ENCODE peak calls at places on chromosome 19, in seven cellular contexts. N is cardiac muscle cell, R is Calu3, W is cardiac fibroblast, Z is HL-60, O is uterus, H is tibial artery. M is an unnamed sample.

GRCh38 chr19:55147408-55148251 is 1.4 kb downstream of the TNNT1 start:
- DNase-seq in N (no peak), R (no peak), W (no peak), Z (no peak), O (no peak), H (no peak), M (no peak)

GRCh38 chr19:40809358-40810086 is 10.5 kb downstream of the EGLN2 start:
- DNase-seq in N (no peak), R (no peak), W (no peak), Z (no peak), O (peak; percentile 36), H (no peak), M (no peak)

GRCh38 chr19:48053076-48053475 is 9.2 kb upstream of the CABP5 start:
- DNase-seq in N (no peak), R (no peak), W (no peak), Z (no peak), O (no peak), H (no peak), M (no peak)

GRCh38 chr19:19488875-19489690 is 26.3 kb downstream of the TSSK6 start:
- DNase-seq in N (peak; percentile 96), R (peak; percentile 76), W (peak; percentile 96), Z (peak; percentile 96), O (peak; percentile 76), H (peak; percentile 84), M (peak; percentile 68)

GRCh38 chr19:50462970-50463369 is 13.3 kb upstream of the EMC10 start:
- DNase-seq in N (no peak), R (no peak), W (no peak), Z (no peak), O (no peak), H (no peak), M (no peak)

GRCh38 chr19:39166571-39167391 is 30.0 kb upstream of the NCCRP1 start:
- DNase-seq in N (no peak), R (peak; percentile 95), W (peak; percentile 13), Z (no peak), O (peak; percentile 78), H (peak; percentile 37), M (no peak)

GRCh38 chr19:51547397-51548212 is 16.1 kb upstream of the SIGLEC6 start:
- DNase-seq in N (peak; percentile 61), R (no peak), W (peak; percentile 47), Z (no peak), O (no peak), H (no peak), M (no peak)

GRCh38 chr19:18202759-18203407 is 959 bp downstream of the RAB3A start:
- DNase-seq in N (peak; percentile 29), R (no peak), W (peak; percentile 27), Z (peak; percentile 62), O (peak; percentile 46), H (no peak), M (peak; percentile 31)

GRCh38 chr19:43465468-43466120 is at the start of gene LYPD3:
- DNase-seq in N (peak; percentile 43), R (peak; percentile 93), W (peak; percentile 23), Z (no peak), O (peak; percentile 21), H (no peak), M (no peak)

GRCh38 chr19:290539-291521 is at the start of gene PLPP2:
- DNase-seq in N (peak; percentile 38), R (peak; percentile 91), W (peak; percentile 36), Z (no peak), O (peak; percentile 57), H (no peak), M (no peak)

GRCh38 chr19:566403-566802 is 6.0 kb upstream of the BSG start:
- DNase-seq in N (peak; percentile 94), R (no peak), W (peak; percentile 97), Z (peak; percentile 94), O (peak; percentile 94), H (no peak), M (no peak)

GRCh38 chr19:30679286-30679685 is 307.1 kb downstream of the ZNF536 start:
- DNase-seq in N (no peak), R (no peak), W (no peak), Z (no peak), O (no peak), H (no peak), M (no peak)

GRCh38 chr19:45499196-45500180 is 1.2 kb downstream of the PPM1N start:
- DNase-seq in N (peak; percentile 46), R (peak; percentile 62), W (peak; percentile 53), Z (no peak), O (no peak), H (peak; percentile 47), M (peak; percentile 32)

GRCh38 chr19:44254496-44254895 is 5.2 kb upstream of the ZNF233 start:
- DNase-seq in N (no peak), R (no peak), W (no peak), Z (no peak), O (no peak), H (no peak), M (no peak)

GRCh38 chr19:35030257-35031071 is at the start of gene SCN1B:
- DNase-seq in N (peak; percentile 85), R (peak; percentile 85), W (peak; percentile 80), Z (peak; percentile 40), O (peak; percentile 63), H (peak; percentile 59), M (peak; percentile 70)

DNA sequence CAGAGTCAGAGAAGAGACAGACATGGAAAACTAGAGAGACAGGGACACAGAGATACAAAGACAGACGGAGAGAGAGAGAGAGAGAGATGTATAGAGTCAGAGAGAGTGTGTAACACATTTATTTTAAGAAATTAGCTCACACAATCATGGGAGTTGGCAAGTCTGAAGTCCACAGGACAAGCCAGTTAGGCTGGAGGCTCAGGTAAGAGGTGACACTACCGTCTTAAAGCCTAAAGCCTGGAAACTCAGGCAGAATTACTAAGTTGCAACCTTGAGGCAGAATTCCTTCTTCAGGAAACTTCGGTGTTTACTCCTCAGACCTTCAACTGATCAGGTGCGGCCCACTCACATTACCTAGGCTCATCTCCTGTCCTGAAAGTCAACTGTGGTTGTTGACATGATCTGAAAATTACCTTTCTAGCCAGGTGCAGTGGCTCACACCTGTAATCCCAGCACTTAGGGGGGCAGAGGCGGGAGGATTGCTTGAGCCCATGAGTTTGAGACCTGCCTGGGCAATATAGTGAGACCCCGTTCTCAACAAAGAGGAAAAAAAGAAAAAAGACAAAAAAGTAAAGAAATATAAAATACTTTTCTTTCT is 2.8 kb upstream of the TNFSF14 start:
- DNase-seq in N (no peak), R (no peak), W (no peak), Z (no peak), O (no peak), H (no peak), M (no peak)
- TF ChIP-seq CTCF in N (no peak), R (no peak), W (no peak), Z (no peak), O (no peak), H (no peak), M (no peak)

GRCh38 chr19:6589711-6590457 is 1.1 kb downstream of the CD70 start:
- DNase-seq in N (no peak), R (no peak), W (no peak), Z (no peak), O (no peak), H (no peak), M (no peak)

GRCh38 chr19:6588508-6589345 is 2.2 kb downstream of the CD70 start:
- DNase-seq in N (no peak), R (no peak), W (no peak), Z (no peak), O (no peak), H (no peak), M (no peak)

GRCh38 chr19:6587998-6588507 is 2.9 kb downstream of the CD70 start:
- DNase-seq in N (no peak), R (no peak), W (no peak), Z (no peak), O (no peak), H (no peak), M (no peak)

GRCh38 chr19:6593651-6594416 is 2.9 kb upstream of the CD70 start:
- DNase-seq in N (no peak), R (no peak), W (peak; percentile 7), Z (no peak), O (no peak), H (no peak), M (no peak)

DNA sequence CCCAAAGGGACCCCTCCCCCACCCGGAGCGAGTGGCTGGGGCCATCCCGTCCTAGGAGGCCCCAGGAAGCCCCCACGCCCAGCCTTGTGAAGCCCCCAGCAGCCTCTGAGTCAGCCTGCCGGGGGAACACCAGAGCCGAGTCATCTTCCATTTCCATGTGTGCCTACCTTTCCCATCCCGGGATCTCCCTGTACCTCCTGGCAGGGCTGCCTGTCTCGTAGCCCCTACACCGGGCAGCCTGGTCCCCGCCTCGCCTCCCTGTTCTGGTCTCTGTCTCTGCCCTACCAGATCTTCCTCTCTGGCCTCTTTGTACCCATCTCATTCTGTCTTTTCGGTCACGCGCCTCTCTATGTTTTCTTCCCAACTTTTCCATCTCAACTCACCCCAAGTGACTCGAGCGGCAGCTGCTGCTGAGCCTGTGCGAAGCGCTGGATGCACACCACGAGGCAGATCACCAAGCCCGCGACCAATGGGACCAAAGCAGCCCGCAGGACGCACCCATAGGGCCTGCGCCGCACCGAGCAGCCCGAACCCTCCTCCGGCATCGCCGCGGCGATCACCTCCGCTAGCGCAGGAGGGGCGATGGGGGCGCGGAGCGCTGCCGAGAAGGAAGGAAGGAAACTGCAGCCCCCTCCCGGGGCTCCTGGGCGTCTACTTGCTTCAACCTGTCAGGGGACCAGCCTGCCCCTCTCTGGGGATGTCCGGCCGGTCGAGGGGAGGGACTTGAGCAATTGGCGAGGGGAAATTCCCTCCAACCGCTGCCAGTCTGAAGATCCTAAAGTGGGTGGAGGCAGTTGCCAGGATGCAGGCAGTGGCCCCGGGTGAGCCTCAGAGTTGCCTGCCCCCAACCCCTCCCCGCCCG is at the start of gene CD70:
- DNase-seq in N (no peak), R (peak; percentile 8), W (no peak), Z (no peak), O (no peak), H (no peak), M (peak; percentile 19)
- TF ChIP-seq CTCF in N (no peak), R (no peak), W (no peak), Z (no peak), O (no peak), H (no peak), M (no peak)

DNA sequence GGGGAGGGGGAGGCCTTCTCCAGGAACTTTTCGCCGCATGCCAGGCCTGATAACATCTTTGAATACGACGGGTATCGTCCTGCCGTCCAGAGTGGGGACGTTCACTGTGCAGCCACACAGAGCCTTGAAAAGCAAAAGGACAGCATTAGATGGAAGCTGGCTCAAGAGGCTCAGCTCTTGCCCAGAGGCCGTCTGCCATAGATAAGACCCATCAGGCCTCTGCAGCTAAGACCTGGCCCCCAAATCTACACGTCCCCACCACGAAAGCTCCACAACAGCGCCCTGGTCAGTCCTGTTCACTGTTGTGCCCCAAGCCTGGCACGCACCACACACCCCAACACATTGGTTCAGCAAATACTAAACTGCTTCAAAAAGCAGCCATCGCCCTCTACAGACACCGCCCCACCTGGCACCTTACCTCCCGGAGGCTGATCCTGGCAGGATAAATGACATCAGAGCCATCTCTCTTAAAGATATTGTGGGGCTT is 2.1 kb downstream of the DNAJB1 start:
- DNase-seq in N (no peak), R (no peak), W (no peak), Z (no peak), O (no peak), H (no peak), M (no peak)
- TF ChIP-seq CTCF in N (no peak), R (no peak), W (no peak), Z (no peak), O (no peak), H (no peak), M (no peak)

DNA sequence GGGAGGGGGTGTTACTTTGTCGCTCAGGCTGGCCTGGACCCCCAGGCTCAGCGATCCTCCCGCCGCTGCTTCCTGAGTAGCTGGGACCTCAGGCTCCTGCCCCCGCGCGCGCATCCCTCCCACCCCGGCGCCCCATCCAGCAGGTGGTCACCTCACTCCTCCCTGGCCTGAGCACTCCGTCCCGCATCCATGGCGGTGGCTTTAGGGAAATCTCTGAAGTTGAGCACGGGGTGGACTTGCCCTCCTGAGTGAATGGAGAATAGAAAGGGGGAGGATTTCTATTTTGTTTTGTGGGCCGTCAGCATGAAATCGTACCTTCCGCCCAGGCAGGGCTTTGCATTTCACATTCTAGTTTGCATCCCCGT is 413 bp upstream of the ZNF813 start:
- DNase-seq in N (no peak), R (no peak), W (no peak), Z (no peak), O (peak; percentile 27), H (peak; percentile 26), M (no peak)
- TF ChIP-seq CTCF in N (no peak), R (no peak), W (no peak), Z (no peak), O (no peak), H (no peak), M (no peak)

M was measured in endothelial cell.